ENCODE peak calls at places on chromosomes 16 and 17, in seven cellular contexts. A, W, L, F, V, C and R are unnamed samples.

GRCh38 chr16:81546781-81547180 is 102.2 kb downstream of the CMIP start:
- DNase-seq in C (no peak), L (no peak), W (no peak), A (no peak), F (no peak), V (no peak), R (no peak)

GRCh38 chr17:79454826-79455225 is 156.0 kb downstream of the RBFOX3 start:
- DNase-seq in C (no peak), L (no peak), F (no peak), V (no peak), W (no peak), A (no peak), R (no peak)

GRCh38 chr17:66957951-66958579 is 6.4 kb upstream of the CACNG4 start:
- DNase-seq in A (no peak), V (no peak), W (no peak), F (no peak), C (no peak), L (no peak), R (no peak)

GRCh38 chr16:70691223-70692129 is 5.6 kb upstream of the MTSS2 start:
- DNase-seq in A (no peak), L (no peak), F (peak; percentile 88), W (no peak), V (peak; percentile 88), C (no peak), R (peak; percentile 88)

GRCh38 chr17:79338142-79338541 is 263.5 kb downstream of the ENGASE start:
- DNase-seq in V (no peak), A (no peak), F (no peak), L (no peak), C (peak; percentile 36), W (no peak), R (no peak)

GRCh38 chr16:73225983-73226382 is 178.1 kb upstream of the ZFHX3 start:
- DNase-seq in V (no peak), A (no peak), F (no peak), L (no peak), C (no peak), W (no peak), R (no peak)

GRCh38 chr17:30831257-30831656 is 509 bp upstream of the ATAD5 start:
- DNase-seq in F (no peak), L (no peak), W (no peak), C (peak; percentile 63), A (peak; percentile 11), V (no peak), R (peak; percentile 25)

GRCh38 chr17:17304521-17304985 is 1.4 kb downstream of the NT5M start:
- DNase-seq in W (no peak), L (no peak), F (no peak), A (no peak), C (no peak), V (no peak), R (no peak)

GRCh38 chr17:79831367-79832210 is 7.7 kb downstream of the CBX4 start:
- DNase-seq in W (no peak), A (no peak), L (no peak), C (peak; percentile 73), V (peak; percentile 85), F (peak; percentile 78), R (peak; percentile 38)

GRCh38 chr16:76639685-76640289 is 362.6 kb downstream of the CNTNAP4 start:
- DNase-seq in W (no peak), L (no peak), F (no peak), C (peak; percentile 84), A (peak; percentile 57), V (no peak), R (peak; percentile 50)

GRCh38 chr16:12951392-12951791 is 50.0 kb downstream of the SHISA9 start:
- DNase-seq in W (no peak), C (peak; percentile 38), A (no peak), V (no peak), L (peak; percentile 74), F (no peak), R (no peak)

GRCh38 chr16:84183572-84183875 is 3.3 kb downstream of the TAF1C start:
- DNase-seq in A (no peak), V (no peak), W (no peak), C (no peak), F (no peak), L (no peak), R (no peak)

GRCh38 chr17:42521036-42521435 is 15.0 kb upstream of the NAGLU start:
- DNase-seq in W (no peak), A (peak; percentile 35), F (no peak), L (no peak), V (no peak), C (no peak), R (no peak)

GRCh38 chr17:41959336-41960095 is 7.1 kb upstream of the CNP start:
- DNase-seq in V (peak; percentile 27), F (no peak), A (peak; percentile 61), W (no peak), L (no peak), C (peak; percentile 86), R (peak; percentile 78)

GRCh38 chr17:8124350-8125195 is 667 bp upstream of the HES7 start:
- DNase-seq in C (no peak), A (peak; percentile 44), L (peak; percentile 31), W (no peak), F (peak; percentile 34), V (no peak), R (no peak)

GRCh38 chr17:82378741-82379021 is 7.1 kb downstream of the UTS2R start:
- DNase-seq in L (no peak), A (no peak), W (no peak), V (no peak), C (no peak), F (no peak), R (no peak)

GRCh38 chr17:41907185-41907556 is 11.6 kb downstream of the ACLY start:
- DNase-seq in A (peak; percentile 70), C (no peak), F (no peak), L (no peak), V (no peak), W (no peak), R (peak; percentile 71)

GRCh38 chr16:24178496-24178895 is 77.6 kb upstream of the CACNG3 start:
- DNase-seq in F (no peak), V (no peak), W (no peak), L (no peak), A (peak; percentile 26), C (peak; percentile 66), R (no peak)